ENCODE peak calls at places on chromosomes 12 and 14, in five cellular contexts. T is hepatic stellate cell, I is NCI-H774, Q is H7, A is fibroblast of the aortic adventitia. Y is an unnamed sample.
A peak's percentile ranks its signal among the peaks of the same experiment; 100 is the strongest.

GRCh38 chr14:61511558-61511924 is 183.8 kb upstream of the HIF1A start:
- DNase-seq in Q (no peak), A (no peak), I (no peak), T (no peak), Y (peak; percentile 87)

GRCh38 chr12:80195143-80195726 is 95.9 kb downstream of the OTOGL start:
- DNase-seq in A (peak; percentile 87), Q (peak; percentile 18), I (peak; percentile 39), T (peak; percentile 38), Y (peak; percentile 32)

GRCh38 chr12:6029401-6029800 is 84.3 kb upstream of the ANO2 start:
- DNase-seq in T (no peak), A (no peak), Q (peak; percentile 3), I (no peak), Y (no peak)

GRCh38 chr14:74548881-74549280 is 55.3 kb downstream of the ISCA2 start:
- DNase-seq in A (peak; percentile 33), T (no peak), I (no peak), Q (no peak), Y (no peak)

GRCh38 chr14:75013290-75013689 is 10.6 kb downstream of the EIF2B2 start:
- DNase-seq in A (peak; percentile 52), I (no peak), T (no peak), Q (no peak), Y (no peak)

GRCh38 chr14:56004807-56005579 is 113.2 kb upstream of the PELI2 start:
- DNase-seq in A (peak; percentile 74), I (no peak), Q (no peak), T (peak; percentile 44), Y (no peak)

GRCh38 chr14:44462372-44462771 is 44.7 kb downstream of the FSCB start:
- DNase-seq in A (no peak), T (no peak), I (peak; percentile 57), Q (no peak), Y (no peak)

GRCh38 chr14:88698651-88699050 is 94.1 kb downstream of the EML5 start:
- DNase-seq in T (no peak), Q (no peak), A (no peak), I (no peak), Y (no peak)

GRCh38 chr14:46840971-46841729 is 189.6 kb upstream of the RPL10L start:
- DNase-seq in Q (no peak), A (no peak), I (peak; percentile 62), T (no peak), Y (no peak)

GRCh38 chr12:76763746-76764675 is at the start of gene ZDHHC17:
- DNase-seq in T (peak; percentile 89), I (peak; percentile 97), A (peak; percentile 92), Q (peak; percentile 96), Y (peak; percentile 88)

GRCh38 chr12:45377815-45378214 is 161.9 kb downstream of the ANO6 start:
- DNase-seq in I (no peak), A (no peak), T (peak; percentile 8), Q (no peak), Y (no peak)

GRCh38 chr14:59395672-59396071 is 69.5 kb downstream of the GPR135 start:
- DNase-seq in T (no peak), I (no peak), A (no peak), Q (peak; percentile 50), Y (no peak)

GRCh38 chr12:43653917-43654316 is 101.9 kb upstream of the ADAMTS20 start:
- DNase-seq in A (no peak), Q (no peak), I (no peak), T (no peak), Y (no peak)

GRCh38 chr12:83823386-83824045 is 1089.1 kb downstream of the SLC6A15 start:
- DNase-seq in I (no peak), T (no peak), Q (peak; percentile 3), A (no peak), Y (peak; percentile 21)

GRCh38 chr12:3265406-3265805 is 188.2 kb downstream of the TSPAN9 start:
- DNase-seq in T (no peak), A (no peak), Q (no peak), I (no peak), Y (no peak)

GRCh38 chr12:96617178-96617577 is 127.8 kb downstream of the CFAP54 start:
- DNase-seq in Q (peak; percentile 23), I (no peak), T (no peak), A (no peak), Y (no peak)

GRCh38 chr12:57520008-57520726 is at the start of gene DDIT3:
- DNase-seq in I (peak; percentile 100), Q (no peak), A (peak; percentile 99), T (peak; percentile 96), Y (peak; percentile 98)

GRCh38 chr14:96246535-96246839 is 9.5 kb upstream of the BDKRB1 start:
- DNase-seq in I (no peak), T (peak; percentile 96), Q (no peak), A (peak; percentile 98), Y (no peak)

GRCh38 chr12:55624056-55624455 is 12.6 kb upstream of the OR10P1 start:
- DNase-seq in Q (no peak), A (no peak), I (no peak), T (no peak), Y (no peak)

Y was measured in cerebellar cortex.